ENCODE peak calls at places on chromosome 22, in eight cellular contexts. J is H1, P is heart left ventricle, F is endodermal cell, X is HCT116, K is right lobe of liver, V is PC-9, L is thoracic aorta. Z is an unnamed sample.

GRCh38 chr22:23215294-23216204 is 35.2 kb downstream of the BCR start:
- DNase-seq in F (no peak), P (no peak), L (no peak), V (peak; percentile 65), J (no peak), X (no peak), K (no peak), Z (no peak)

GRCh38 chr22:30188911-30189310 is 57.6 kb downstream of the LIF start:
- DNase-seq in P (no peak), K (no peak), L (no peak), V (no peak), X (no peak), J (no peak), F (no peak), Z (no peak)

GRCh38 chr22:50656122-50657070 is 16.2 kb upstream of the SHANK3 start:
- DNase-seq in V (peak; percentile 92), L (no peak), K (peak; percentile 48), P (peak; percentile 73), F (no peak), J (no peak), X (no peak), Z (no peak)

GRCh38 chr22:36286096-36286957 is 33.4 kb downstream of the APOL1 start:
- DNase-seq in J (peak; percentile 44), X (peak; percentile 18), K (peak; percentile 85), F (peak; percentile 97), P (peak; percentile 79), L (peak; percentile 31), V (peak; percentile 62), Z (peak; percentile 86)

GRCh38 chr22:49880281-49880680 is 26.6 kb downstream of the ZBED4 start:
- DNase-seq in X (no peak), J (no peak), P (no peak), L (no peak), K (no peak), F (no peak), V (no peak), Z (no peak)

GRCh38 chr22:24542641-24543040 is 12.3 kb downstream of the GUCD1 start:
- DNase-seq in K (peak; percentile 87), X (no peak), V (no peak), L (no peak), P (peak; percentile 70), J (no peak), F (no peak), Z (no peak)

GRCh38 chr22:50702261-50702671 is 29.6 kb downstream of the SHANK3 start:
- DNase-seq in P (no peak), L (no peak), X (no peak), K (peak; percentile 43), V (no peak), F (peak; percentile 19), J (no peak), Z (no peak)

GRCh38 chr22:49655168-49655812 is 172.4 kb downstream of the BRD1 start:
- DNase-seq in X (no peak), V (no peak), K (no peak), L (no peak), P (no peak), J (no peak), F (no peak), Z (no peak)

GRCh38 chr22:23107487-23108323 is 34.1 kb downstream of the RSPH14 start:
- DNase-seq in V (no peak), X (no peak), K (no peak), L (no peak), J (no peak), P (no peak), F (no peak), Z (no peak)

GRCh38 chr22:50146440-50147228 is 23.9 kb upstream of the PANX2 start:
- DNase-seq in V (peak; percentile 73), P (peak; percentile 54), F (no peak), J (no peak), X (peak; percentile 32), K (peak; percentile 91), L (no peak), Z (peak; percentile 64)

GRCh38 chr22:30160926-30161546 is 80.8 kb downstream of the HORMAD2 start:
- DNase-seq in J (no peak), X (no peak), V (no peak), K (no peak), P (no peak), L (no peak), F (no peak), Z (no peak)

GRCh38 chr22:25655536-25655935 is 86.5 kb upstream of the MYO18B start:
- DNase-seq in V (no peak), J (no peak), F (no peak), X (no peak), P (no peak), K (no peak), L (no peak), Z (no peak)

GRCh38 chr22:45226681-45227186 is 14.0 kb downstream of the KIAA0930 start:
- DNase-seq in L (no peak), K (no peak), P (no peak), J (no peak), V (no peak), X (no peak), F (peak; percentile 28), Z (no peak)

GRCh38 chr22:43060213-43060612 is 29.0 kb downstream of the TTLL1 start:
- DNase-seq in X (no peak), L (no peak), V (no peak), J (peak; percentile 54), P (no peak), F (peak; percentile 95), K (no peak), Z (peak; percentile 48)

GRCh38 chr22:43066844-43067385 is 22.3 kb downstream of the TTLL1 start:
- DNase-seq in K (no peak), L (no peak), X (peak; percentile 47), P (no peak), V (peak; percentile 63), J (no peak), F (no peak), Z (no peak)

GRCh38 chr22:43066134-43066533 is 23.1 kb downstream of the TTLL1 start:
- DNase-seq in J (no peak), L (no peak), V (no peak), F (peak; percentile 51), P (no peak), X (no peak), K (no peak), Z (no peak)
- H3K4me1 ChIP-seq in J (no peaks in the 10 kb centered on the region), L (no peaks in the 10 kb centered on the region), V (peaks cover 7% of the 10 kb centered on the region), F (no peaks in the 10 kb centered on the region), P (no peaks in the 10 kb centered on the region), X (peaks cover 21% of the 10 kb centered on the region), K (no peaks in the 10 kb centered on the region), Z (no peaks in the 10 kb centered on the region)

DNA sequence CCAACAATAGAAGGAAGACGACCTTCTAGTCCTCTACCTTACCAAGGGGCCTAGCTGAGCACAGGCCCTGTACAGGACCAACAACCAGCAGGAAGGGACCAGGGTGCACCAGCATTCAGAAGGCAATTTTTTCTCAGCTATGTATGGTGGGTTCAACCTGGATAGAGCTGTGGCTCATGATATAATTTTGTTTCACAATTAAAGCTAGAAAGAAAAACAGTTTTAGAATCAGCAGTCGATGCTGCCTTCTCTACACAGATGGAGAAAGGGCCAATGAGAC is 3.7 kb downstream of the DGCR2 start:
- DNase-seq in K (no peak), J (no peak), F (no peak), X (no peak), V (no peak), L (no peak), P (no peak), Z (no peak)
- H3K4me1 ChIP-seq in K (no peaks in the 10 kb centered on the region), J (peaks cover 9% of the 10 kb centered on the region), F (peaks cover 12% of the 10 kb centered on the region), X (peaks cover 10% of the 10 kb centered on the region), V (peaks cover 15% of the 10 kb centered on the region), L (peaks cover 76% of the 10 kb centered on the region), P (peaks cover 67% of the 10 kb centered on the region), Z (peaks cover 16% of the 10 kb centered on the region)

DNA sequence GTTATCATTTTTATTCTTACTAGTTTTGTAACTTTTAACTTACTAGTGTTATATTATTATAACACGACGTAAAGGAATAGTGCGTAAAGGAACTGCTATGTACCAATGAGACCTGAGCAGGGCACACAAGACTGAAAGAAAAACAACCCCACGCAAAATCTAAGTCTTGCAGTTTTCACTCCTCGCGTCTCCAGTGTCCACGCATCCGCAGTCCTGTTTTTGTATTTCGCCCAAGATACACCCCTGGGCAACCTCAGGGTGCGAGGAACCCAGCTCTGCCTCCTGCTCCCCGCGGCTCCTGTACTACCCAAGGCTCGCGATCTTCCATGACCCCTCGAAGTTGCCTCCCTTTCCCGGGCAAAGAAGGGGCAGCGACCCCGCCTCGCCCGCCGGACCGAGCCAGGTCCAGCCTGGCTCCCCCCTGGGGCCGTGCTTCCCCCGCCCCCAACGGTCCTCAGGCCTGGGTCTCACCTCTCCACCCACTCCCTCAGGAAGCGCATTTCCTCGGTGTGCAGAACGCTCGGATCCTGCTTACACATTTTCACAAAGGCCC is 403 bp downstream of the ST13 start:
- DNase-seq in J (no peak), K (no peak), X (no peak), V (peak; percentile 36), F (peak; percentile 74), P (no peak), L (no peak), Z (no peak)
- H3K4me1 ChIP-seq in J (peaks cover 6% of the 10 kb centered on the region), K (no peaks in the 10 kb centered on the region), X (peaks cover 9% of the 10 kb centered on the region), V (peaks cover 43% of the 10 kb centered on the region), F (peaks cover 13% of the 10 kb centered on the region), P (peaks cover 42% of the 10 kb centered on the region), L (peaks cover 61% of the 10 kb centered on the region), Z (peaks cover 37% of the 10 kb centered on the region)

GRCh38 chr22:37824674-37825641 is 1.8 kb downstream of the GALR3 start:
- DNase-seq in F (peak; percentile 82), J (no peak), P (no peak), L (no peak), K (no peak), V (no peak), X (no peak), Z (no peak)

GRCh38 chr22:37819100-37819433 is 4.1 kb upstream of the GALR3 start:
- DNase-seq in K (no peak), X (no peak), V (no peak), P (no peak), F (no peak), J (no peak), L (no peak), Z (no peak)

GRCh38 chr22:37823134-37823985 is at the start of gene GALR3:
- DNase-seq in V (no peak), K (no peak), J (no peak), X (no peak), F (no peak), L (no peak), P (no peak), Z (no peak)

GRCh38 chr22:37820350-37820749 is 2.8 kb upstream of the GALR3 start:
- DNase-seq in P (no peak), K (no peak), V (no peak), X (no peak), J (no peak), L (no peak), F (no peak), Z (no peak)

DNA sequence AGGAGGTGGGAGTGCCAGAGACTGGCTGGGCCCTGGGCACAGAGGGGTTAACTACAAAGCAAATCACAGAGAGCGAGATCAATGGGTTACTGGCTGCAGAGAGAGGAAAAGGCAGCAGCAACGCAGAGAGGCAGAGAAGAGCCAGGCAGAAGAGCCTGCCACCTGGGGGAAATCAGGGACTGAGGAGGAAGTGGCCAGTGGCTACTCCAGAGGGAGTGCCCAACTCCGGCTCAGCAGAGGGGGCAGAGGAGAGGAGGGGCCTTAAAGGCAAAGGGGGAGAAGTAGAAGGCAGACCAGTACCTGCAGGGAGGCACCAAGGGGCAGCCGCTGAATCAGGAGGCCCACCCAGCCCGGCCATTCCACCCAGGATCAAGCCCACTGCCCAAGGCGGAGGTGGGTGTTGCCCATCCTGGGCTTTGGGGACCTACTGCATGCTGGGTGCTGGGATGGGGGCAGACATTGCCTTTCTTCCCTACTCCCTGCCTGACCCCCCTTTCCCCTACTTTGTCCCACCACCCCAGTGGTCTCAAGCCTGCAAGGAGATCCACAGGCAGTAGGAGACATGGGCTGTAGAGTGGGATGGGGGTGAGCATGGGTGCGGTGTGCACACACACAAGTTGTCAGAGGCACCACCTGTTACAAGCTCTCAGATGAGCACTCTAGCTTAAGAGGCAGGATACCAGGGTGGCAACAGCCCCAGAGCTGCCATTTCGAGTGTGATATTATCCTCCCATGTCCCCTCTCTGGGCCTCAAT is 926 bp upstream of the GALR3 start:
- DNase-seq in L (no peak), X (no peak), P (no peak), K (no peak), F (peak; percentile 79), V (no peak), J (no peak), Z (no peak)
- H3K4me1 ChIP-seq in L (peaks cover 31% of the 10 kb centered on the region), X (peaks cover 4% of the 10 kb centered on the region), P (peaks cover 19% of the 10 kb centered on the region), K (no peaks in the 10 kb centered on the region), F (no peaks in the 10 kb centered on the region), V (peaks cover 5% of the 10 kb centered on the region), J (peaks cover 40% of the 10 kb centered on the region), Z (peaks cover 9% of the 10 kb centered on the region)

Z was measured in Caco-2.